ENCODE peak calls at places on chromosomes 6 and 20, in four cellular contexts. W is ecto neural progenitor cell; N is activated CD4-positive, alpha-beta T cell treated with anti-CD3 and anti-CD28 coated beads for 48 hours; L is tibial nerve. V is an unnamed sample.
A peak's percentile ranks its signal among the peaks of the same experiment; 100 is the strongest.

GRCh38 chr20:34472246-34472925 is 43.8 kb upstream of the DYNLRB1 start:
- DNase-seq in W (no peak), N (no peak), L (no peak), V (no peak)

GRCh38 chr20:43006651-43007375 is 182.9 kb downstream of the PTPRT start:
- DNase-seq in W (no peak), N (no peak), L (no peak), V (no peak)

GRCh38 chr6:169371344-169372144 is 117.9 kb upstream of the THBS2 start:
- DNase-seq in W (peak; percentile 60), N (no peak), L (no peak), V (peak; percentile 71)

GRCh38 chr6:21003780-21004541 is 469.7 kb downstream of the CDKAL1 start:
- DNase-seq in W (no peak), N (no peak), L (no peak), V (no peak)

GRCh38 chr6:159106627-159107241 is 61.9 kb upstream of the TAGAP start:
- DNase-seq in W (no peak), N (peak; percentile 94), L (no peak), V (no peak)

GRCh38 chr20:38222231-38222922 is 38.2 kb downstream of the KIAA1755 start:
- DNase-seq in W (peak; percentile 85), N (peak; percentile 78), L (peak; percentile 64), V (peak; percentile 88)

GRCh38 chr20:32879538-32879937 is 20.8 kb downstream of the EFCAB8 start:
- DNase-seq in W (no peak), N (no peak), L (no peak), V (no peak)

GRCh38 chr6:129599467-129599866 is 110.5 kb downstream of the ARHGAP18 start:
- DNase-seq in W (no peak), N (no peak), L (no peak), V (no peak)

GRCh38 chr20:63743210-63743970 is 3.8 kb downstream of the SLC2A4RG start:
- DNase-seq in W (no peak), N (no peak), L (no peak), V (no peak)

GRCh38 chr20:37344506-37345338 is 1.2 kb upstream of the SRC start:
- DNase-seq in W (no peak), N (no peak), L (no peak), V (peak; percentile 91)

GRCh38 chr6:89353702-89354392 is 1.3 kb upstream of the UBE2J1 start:
- DNase-seq in W (no peak), N (no peak), L (no peak), V (no peak)

GRCh38 chr6:131136021-131136847 is 967 bp downstream of the AKAP7 start:
- DNase-seq in W (no peak), N (peak; percentile 5), L (no peak), V (no peak)

GRCh38 chr20:8642247-8642646 is 426.6 kb upstream of the PLCB4 start:
- DNase-seq in W (no peak), N (no peak), L (no peak), V (no peak)

GRCh38 chr6:29483186-29483585 is 4.6 kb downstream of the MAS1L start:
- DNase-seq in W (no peak), N (no peak), L (no peak), V (no peak)

GRCh38 chr20:60491261-60491660 is 533.0 kb downstream of the CDH26 start:
- DNase-seq in W (no peak), N (no peak), L (no peak), V (no peak)

GRCh38 chr6:161547617-161548016 is 273.8 kb upstream of the AGPAT4 start:
- DNase-seq in W (no peak), N (no peak), L (no peak), V (no peak)

GRCh38 chr6:52571099-52571755 is 5.6 kb downstream of the TRAM2 start:
- DNase-seq in W (no peak), N (no peak), L (no peak), V (peak; percentile 84)

GRCh38 chr6:126267621-126268020 is 72.3 kb upstream of the CENPW start:
- DNase-seq in W (no peak), N (no peak), L (no peak), V (no peak)

GRCh38 chr20:58550661-58551060 is 35.5 kb upstream of the APCDD1L start:
- DNase-seq in W (no peak), N (no peak), L (no peak), V (no peak)

GRCh38 chr6:1797801-1798200 is 188.1 kb downstream of the FOXC1 start:
- DNase-seq in W (no peak), N (no peak), L (no peak), V (no peak)

GRCh38 chr6:29354980-29355379 is 13.7 kb downstream of the OR5V1 start:
- DNase-seq in W (no peak), N (no peak), L (no peak), V (no peak)

GRCh38 chr20:50431066-50431450 is 79.1 kb upstream of the PTPN1 start:
- DNase-seq in W (no peak), N (no peak), L (no peak), V (no peak)

GRCh38 chr20:21767739-21768223 is 62.3 kb downstream of the PAX1 start:
- DNase-seq in W (peak; percentile 86), N (peak; percentile 37), L (no peak), V (peak; percentile 96)

GRCh38 chr6:16583151-16583762 is 178.0 kb downstream of the ATXN1 start:
- DNase-seq in W (no peak), N (no peak), L (no peak), V (no peak)

GRCh38 chr6:25601797-25602679 is 50.0 kb upstream of the SCGN start:
- DNase-seq in W (no peak), N (no peak), L (no peak), V (no peak)

GRCh38 chr6:135270676-135271536 is 89.8 kb downstream of the MYB start:
- DNase-seq in W (no peak), N (no peak), L (no peak), V (peak; percentile 57)

GRCh38 chr6:3340358-3340798 is 81.6 kb downstream of the PSMG4 start:
- DNase-seq in W (no peak), N (no peak), L (no peak), V (no peak)

GRCh38 chr6:89258912-89259311 is 41.8 kb upstream of the GABRR1 start:
- DNase-seq in W (no peak), N (no peak), L (no peak), V (no peak)

GRCh38 chr6:31763617-31763940 is 1.1 kb downstream of the SAPCD1 start:
- DNase-seq in W (peak; percentile 79), N (no peak), L (no peak), V (no peak)

GRCh38 chr20:32685541-32686529 is 12.1 kb upstream of the C20orf203 start:
- DNase-seq in W (peak; percentile 53), N (no peak), L (no peak), V (peak; percentile 82)

GRCh38 chr20:34112600-34113061 is 588 bp upstream of the EIF2S2 start:
- DNase-seq in W (peak; percentile 57), N (no peak), L (no peak), V (peak; percentile 76)

GRCh38 chr6:38933426-38933825 is 115.2 kb upstream of the GLP1R start:
- DNase-seq in W (no peak), N (no peak), L (no peak), V (no peak)

GRCh38 chr6:30857537-30857936 is 26.8 kb upstream of the DDR1 start:
- DNase-seq in W (no peak), N (no peak), L (no peak), V (peak; percentile 1)

GRCh38 chr6:44473870-44474631 is 86.5 kb downstream of the CDC5L start:
- DNase-seq in W (no peak), N (no peak), L (no peak), V (no peak)

GRCh38 chr6:80165143-80165542 is 58.7 kb downstream of the BCKDHB start:
- DNase-seq in W (no peak), N (peak; percentile 60), L (no peak), V (no peak)

GRCh38 chr6:163099621-163100171 is 314.8 kb upstream of the QKI start:
- DNase-seq in W (no peak), N (no peak), L (no peak), V (no peak)

GRCh38 chr6:35318845-35319220 is 21.2 kb downstream of the DEF6 start:
- DNase-seq in W (no peak), N (no peak), L (no peak), V (no peak)

GRCh38 chr6:14512246-14512645 is 394.7 kb downstream of the CD83 start:
- DNase-seq in W (no peak), N (no peak), L (no peak), V (no peak)

V was measured in islet precursor cell.